ENCODE peak calls at places on chromosomes 2 and 18, in seven cellular contexts. B, Y, G, J, X, O and S are unnamed samples.

GRCh38 chr2:25362564-25363145 is 20.9 kb upstream of the DNMT3A start:
- DNase-seq in B (no peak), Y (peak; percentile 23), G (no peak), J (no peak), X (peak; percentile 25), O (peak; percentile 51), S (no peak)

GRCh38 chr2:197088694-197089093 is 162.2 kb upstream of the PGAP1 start:
- DNase-seq in B (no peak), Y (peak; percentile 27), G (no peak), J (no peak), X (no peak), O (no peak), S (no peak)

GRCh38 chr2:3575534-3576324 is 669 bp downstream of the RPS7 start:
- DNase-seq in B (peak; percentile 31), Y (no peak), G (no peak), J (no peak), X (no peak), O (no peak), S (no peak)

GRCh38 chr2:23508066-23508390 is 123.0 kb downstream of the KLHL29 start:
- DNase-seq in B (no peak), Y (no peak), G (no peak), J (no peak), X (no peak), O (no peak), S (no peak)

GRCh38 chr2:28250006-28250405 is 142.7 kb upstream of the FOSL2 start:
- DNase-seq in B (no peak), Y (peak; percentile 92), G (no peak), J (peak; percentile 61), X (peak; percentile 97), O (no peak), S (peak; percentile 60)

GRCh38 chr2:10717630-10718029 is 3.8 kb upstream of the ATP6V1C2 start:
- DNase-seq in B (no peak), Y (peak; percentile 83), G (no peak), J (peak; percentile 67), X (peak; percentile 76), O (no peak), S (peak; percentile 17)

GRCh38 chr2:183665976-183666375 is 541.7 kb downstream of the NUP35 start:
- DNase-seq in B (no peak), Y (no peak), G (no peak), J (peak; percentile 26), X (peak; percentile 13), O (no peak), S (no peak)

GRCh38 chr18:487371-487770 is 13.1 kb downstream of the COLEC12 start:
- DNase-seq in B (no peak), Y (peak; percentile 30), G (no peak), J (no peak), X (no peak), O (no peak), S (no peak)

GRCh38 chr2:43556256-43556655 is 39.6 kb downstream of the THADA start:
- DNase-seq in B (no peak), Y (no peak), G (no peak), J (no peak), X (no peak), O (no peak), S (no peak)

GRCh38 chr2:25009954-25010353 is 31.9 kb upstream of the EFR3B start:
- DNase-seq in B (peak; percentile 12), Y (no peak), G (no peak), J (no peak), X (no peak), O (no peak), S (no peak)

GRCh38 chr18:12948055-12948804 is 419 bp downstream of the SEH1L start:
- DNase-seq in B (peak; percentile 96), Y (peak; percentile 98), G (peak; percentile 97), J (peak; percentile 67), X (peak; percentile 96), O (peak; percentile 94), S (peak; percentile 61)

GRCh38 chr2:211328126-211328525 is 771.7 kb downstream of the CPS1 start:
- DNase-seq in B (no peak), Y (no peak), G (no peak), J (no peak), X (no peak), O (no peak), S (no peak)

GRCh38 chr18:9516437-9517064 is 41.2 kb downstream of the RALBP1 start:
- DNase-seq in B (peak; percentile 63), Y (peak; percentile 52), G (no peak), J (no peak), X (peak; percentile 46), O (no peak), S (no peak)

GRCh38 chr18:33600846-33601245 is 22.8 kb downstream of the ASXL3 start:
- DNase-seq in B (no peak), Y (no peak), G (no peak), J (no peak), X (no peak), O (no peak), S (no peak)

GRCh38 chr18:51398104-51398503 is 200.6 kb upstream of the MEX3C start:
- DNase-seq in B (no peak), Y (no peak), G (no peak), J (no peak), X (no peak), O (no peak), S (no peak)

GRCh38 chr18:79560861-79561210 is 118.8 kb upstream of the CTDP1 start:
- DNase-seq in B (no peak), Y (no peak), G (no peak), J (no peak), X (no peak), O (no peak), S (no peak)

GRCh38 chr18:31643003-31643402 is 41.4 kb downstream of the B4GALT6 start:
- DNase-seq in B (no peak), Y (peak; percentile 7), G (no peak), J (no peak), X (no peak), O (no peak), S (no peak)

GRCh38 chr2:26184555-26185303 is 11.8 kb downstream of the GAREM2 start:
- DNase-seq in B (peak; percentile 44), Y (peak; percentile 90), G (peak; percentile 65), J (peak; percentile 24), X (peak; percentile 41), O (peak; percentile 83), S (no peak)

GRCh38 chr2:85785027-85785822 is 31.4 kb downstream of the ATOH8 start:
- DNase-seq in B (no peak), Y (peak; percentile 39), G (no peak), J (no peak), X (peak; percentile 56), O (no peak), S (no peak)

GRCh38 chr2:109150559-109150958 is 21.6 kb downstream of the SH3RF3 start:
- DNase-seq in B (no peak), Y (no peak), G (no peak), J (no peak), X (no peak), O (no peak), S (no peak)

GRCh38 chr18:49944681-49945080 is 131.3 kb upstream of the ACAA2 start:
- DNase-seq in B (peak; percentile 62), Y (peak; percentile 54), G (no peak), J (no peak), X (peak; percentile 10), O (no peak), S (no peak)